ENCODE peak calls at places on chromosomes 12 and 14, in six cellular contexts. H is activated naive CD8-positive, alpha-beta T cell treated with anti-CD3 and anti-CD28 coated beads, Interleukin-2, amount 10 ng/mL, durations not matched to agents 7 days and 5 days; O is H4; V is stimulated activated effector memory CD8-positive, alpha-beta T cell treated with anti-CD3 and anti-CD28 coated beads, Interleukin-12 subunit alpha, Interleukin-12 subunit beta, amount 100 ng/mL, for 72 hours; R is CD8-positive, alpha-beta T cell; S is C1 segment of cervical spinal cord. B is an unnamed sample.

GRCh38 chr12:93184664-93185368 is 192.9 kb upstream of the NUDT4 start:
- DNase-seq in V (no peak), H (peak; percentile 28), O (no peak), S (no peak), R (no peak), B (no peak)

GRCh38 chr12:82299617-82300016 is 58.6 kb downstream of the CCDC59 start:
- DNase-seq in O (no peak), H (no peak), R (no peak), V (no peak), S (no peak), B (no peak)

GRCh38 chr12:124501827-124502226 is 65.6 kb downstream of the NCOR2 start:
- DNase-seq in V (no peak), R (no peak), O (no peak), H (no peak), S (no peak), B (no peak)

GRCh38 chr14:53807580-53807979 is 149.0 kb downstream of the BMP4 start:
- DNase-seq in S (no peak), V (no peak), R (no peak), H (no peak), O (no peak), B (no peak)

GRCh38 chr14:35438910-35439713 is 34.6 kb upstream of the NFKBIA start:
- DNase-seq in V (no peak), H (no peak), O (no peak), S (no peak), R (no peak), B (no peak)

GRCh38 chr12:85676816-85677749 is 159.1 kb downstream of the RASSF9 start:
- DNase-seq in V (no peak), O (no peak), H (no peak), R (no peak), S (no peak), B (no peak)

GRCh38 chr12:94740601-94741362 is 90.4 kb upstream of the TMCC3 start:
- DNase-seq in O (no peak), H (no peak), S (no peak), V (no peak), R (no peak), B (no peak)

GRCh38 chr12:15446798-15447197 is 124.5 kb downstream of the PTPRO start:
- DNase-seq in S (no peak), H (no peak), O (no peak), V (no peak), R (no peak), B (no peak)

GRCh38 chr12:109288571-109288970 is 20.5 kb downstream of the FOXN4 start:
- DNase-seq in S (no peak), O (no peak), H (no peak), V (no peak), R (no peak), B (no peak)

GRCh38 chr14:68283378-68284123 is 464.0 kb downstream of the RAD51B start:
- DNase-seq in O (no peak), H (peak; percentile 70), V (peak; percentile 74), R (peak; percentile 87), S (no peak), B (peak; percentile 21)

GRCh38 chr12:12723681-12724420 is 6.7 kb downstream of the CDKN1B start:
- DNase-seq in S (no peak), V (peak; percentile 78), R (peak; percentile 78), H (peak; percentile 67), O (no peak), B (no peak)

GRCh38 chr14:101193126-101193844 is 289.8 kb upstream of the RTL1 start:
- DNase-seq in V (no peak), R (peak; percentile 45), H (no peak), S (no peak), O (no peak), B (peak; percentile 44)

GRCh38 chr12:40446385-40446784 is 221.6 kb downstream of the LRRK2 start:
- DNase-seq in R (no peak), S (no peak), O (peak; percentile 8), H (no peak), V (no peak), B (no peak)

B was measured in adrenal gland.